ENCODE peak calls at places on chromosomes 4 and X, in five cellular contexts. One of them, this sample, is unnamed.

GRCh38 chrX:119734897-119735339 is 23.5 kb upstream of the SOWAHD start:
- DNase-seq in heart left ventricle: peak; percentile 45
- DNase-seq in mammary epithelial cell: no peak
- DNase-seq in lung: peak; percentile 35
- DNase-seq in A673: peak; percentile 54
- DNase-seq in this sample: peak; percentile 50

GRCh38 chr4:156193800-156194199 is 240.1 kb upstream of the CTSO start:
- DNase-seq in heart left ventricle: no peak
- DNase-seq in mammary epithelial cell: no peak
- DNase-seq in lung: no peak
- DNase-seq in A673: peak; percentile 6
- DNase-seq in this sample: peak; percentile 37

GRCh38 chrX:37995428-37995827 is 10.9 kb upstream of the SYTL5 start:
- DNase-seq in heart left ventricle: no peak
- DNase-seq in mammary epithelial cell: no peak
- DNase-seq in lung: no peak
- DNase-seq in A673: peak; percentile 12
- DNase-seq in this sample: no peak

GRCh38 chr4:14383652-14384051 is 618.6 kb upstream of the CPEB2 start:
- DNase-seq in heart left ventricle: no peak
- DNase-seq in mammary epithelial cell: no peak
- DNase-seq in lung: no peak
- DNase-seq in A673: no peak
- DNase-seq in this sample: no peak

GRCh38 chrX:121103381-121103780 is 56.0 kb downstream of the GLUD2 start:
- DNase-seq in heart left ventricle: no peak
- DNase-seq in mammary epithelial cell: no peak
- DNase-seq in lung: no peak
- DNase-seq in A673: no peak
- DNase-seq in this sample: no peak

GRCh38 chr4:92522371-92522770 is 218.6 kb downstream of the GRID2 start:
- DNase-seq in heart left ventricle: no peak
- DNase-seq in mammary epithelial cell: no peak
- DNase-seq in lung: no peak
- DNase-seq in A673: no peak
- DNase-seq in this sample: no peak

GRCh38 chrX:143580266-143580665 is 55.6 kb downstream of the SLITRK4 start:
- DNase-seq in heart left ventricle: no peak
- DNase-seq in mammary epithelial cell: no peak
- DNase-seq in lung: no peak
- DNase-seq in A673: no peak
- DNase-seq in this sample: peak; percentile 33

GRCh38 chr4:51850294-51850693 is 7.3 kb downstream of the DCUN1D4 start:
- DNase-seq in heart left ventricle: no peak
- DNase-seq in mammary epithelial cell: no peak
- DNase-seq in lung: no peak
- DNase-seq in A673: no peak
- DNase-seq in this sample: no peak

GRCh38 chrX:65596270-65596669 is 61.7 kb upstream of the LAS1L start:
- DNase-seq in heart left ventricle: no peak
- DNase-seq in mammary epithelial cell: peak; percentile 54
- DNase-seq in lung: no peak
- DNase-seq in A673: peak; percentile 63
- DNase-seq in this sample: no peak

GRCh38 chrX:72306851-72307645 is 1.3 kb upstream of the CITED1 start:
- DNase-seq in heart left ventricle: peak; percentile 49
- DNase-seq in mammary epithelial cell: peak; percentile 70
- DNase-seq in lung: peak; percentile 48
- DNase-seq in A673: peak; percentile 78
- DNase-seq in this sample: peak; percentile 60

GRCh38 chrX:153556767-153557166 is 39.3 kb downstream of the ATP2B3 start:
- DNase-seq in heart left ventricle: no peak
- DNase-seq in mammary epithelial cell: no peak
- DNase-seq in lung: no peak
- DNase-seq in A673: no peak
- DNase-seq in this sample: no peak

GRCh38 chr4:128847074-128847724 is 37.7 kb downstream of the JADE1 start:
- DNase-seq in heart left ventricle: no peak
- DNase-seq in mammary epithelial cell: no peak
- DNase-seq in lung: no peak
- DNase-seq in A673: no peak
- DNase-seq in this sample: no peak

GRCh38 chr4:2832981-2833670 is 10.5 kb upstream of the ADD1 start:
- DNase-seq in heart left ventricle: peak; percentile 12
- DNase-seq in mammary epithelial cell: no peak
- DNase-seq in lung: no peak
- DNase-seq in A673: no peak
- DNase-seq in this sample: peak; percentile 3

GRCh38 chr4:128768373-128768996 is 41.0 kb upstream of the JADE1 start:
- DNase-seq in heart left ventricle: no peak
- DNase-seq in mammary epithelial cell: no peak
- DNase-seq in lung: no peak
- DNase-seq in A673: no peak
- DNase-seq in this sample: no peak

GRCh38 chr4:13640149-13640671 is 12.7 kb upstream of the BOD1L1 start:
- DNase-seq in heart left ventricle: no peak
- DNase-seq in mammary epithelial cell: peak; percentile 88
- DNase-seq in lung: no peak
- DNase-seq in A673: peak; percentile 93
- DNase-seq in this sample: no peak

GRCh38 chr4:140754918-140755810 is 1.0 kb downstream of the TBC1D9 start:
- DNase-seq in heart left ventricle: no peak
- DNase-seq in mammary epithelial cell: no peak
- DNase-seq in lung: no peak
- DNase-seq in A673: no peak
- DNase-seq in this sample: no peak

GRCh38 chrX:119762718-119763117 is 4.3 kb downstream of the SOWAHD start:
- DNase-seq in heart left ventricle: no peak
- DNase-seq in mammary epithelial cell: no peak
- DNase-seq in lung: no peak
- DNase-seq in A673: no peak
- DNase-seq in this sample: no peak

GRCh38 chrX:113212052-113212451 is 371.4 kb upstream of the AMOT start:
- DNase-seq in heart left ventricle: no peak
- DNase-seq in mammary epithelial cell: no peak
- DNase-seq in lung: no peak
- DNase-seq in A673: no peak
- DNase-seq in this sample: no peak

GRCh38 chr4:70564033-70564432 is 28.0 kb upstream of the AMBN start:
- DNase-seq in heart left ventricle: no peak
- DNase-seq in mammary epithelial cell: no peak
- DNase-seq in lung: no peak
- DNase-seq in A673: no peak
- DNase-seq in this sample: no peak

GRCh38 chr4:183636923-183637322 is 22.1 kb downstream of the RWDD4 start:
- DNase-seq in heart left ventricle: no peak
- DNase-seq in mammary epithelial cell: no peak
- DNase-seq in lung: no peak
- DNase-seq in A673: no peak
- DNase-seq in this sample: peak; percentile 41

GRCh38 chr4:23921447-23921845 is 31.6 kb upstream of the PPARGC1A start:
- DNase-seq in heart left ventricle: no peak
- DNase-seq in mammary epithelial cell: peak; percentile 69
- DNase-seq in lung: no peak
- DNase-seq in A673: no peak
- DNase-seq in this sample: no peak

GRCh38 chr4:76717431-76717830 is 180.5 kb downstream of the SOWAHB start:
- DNase-seq in heart left ventricle: no peak
- DNase-seq in mammary epithelial cell: no peak
- DNase-seq in lung: no peak
- DNase-seq in A673: no peak
- DNase-seq in this sample: no peak

GRCh38 chr4:41132055-41132683 is 82.2 kb downstream of the APBB2 start:
- DNase-seq in heart left ventricle: no peak
- DNase-seq in mammary epithelial cell: peak; percentile 48
- DNase-seq in lung: no peak
- DNase-seq in A673: no peak
- DNase-seq in this sample: peak; percentile 53

GRCh38 chr4:88900432-88900831 is 156.6 kb downstream of the FAM13A start:
- DNase-seq in heart left ventricle: no peak
- DNase-seq in mammary epithelial cell: peak; percentile 20
- DNase-seq in lung: no peak
- DNase-seq in A673: no peak
- DNase-seq in this sample: no peak

GRCh38 chr4:122775039-122775438 is 42.5 kb downstream of the BBS12 start:
- DNase-seq in heart left ventricle: no peak
- DNase-seq in mammary epithelial cell: no peak
- DNase-seq in lung: no peak
- DNase-seq in A673: no peak
- DNase-seq in this sample: no peak

GRCh38 chrX:39650883-39651282 is 446.9 kb downstream of the BCOR start:
- DNase-seq in heart left ventricle: no peak
- DNase-seq in mammary epithelial cell: no peak
- DNase-seq in lung: no peak
- DNase-seq in A673: no peak
- DNase-seq in this sample: no peak

GRCh38 chr4:76641351-76641750 is 206.3 kb downstream of the SHROOM3 start:
- DNase-seq in heart left ventricle: no peak
- DNase-seq in mammary epithelial cell: no peak
- DNase-seq in lung: no peak
- DNase-seq in A673: no peak
- DNase-seq in this sample: no peak

GRCh38 chr4:139584019-139584418 is 28.0 kb upstream of the SETD7 start:
- DNase-seq in heart left ventricle: no peak
- DNase-seq in mammary epithelial cell: no peak
- DNase-seq in lung: no peak
- DNase-seq in A673: no peak
- DNase-seq in this sample: no peak
- TF ChIP-seq CTCF in heart left ventricle: no peak
- TF ChIP-seq CTCF in mammary epithelial cell: no peak
- TF ChIP-seq CTCF in lung: no peak
- TF ChIP-seq CTCF in A673: no peak
- TF ChIP-seq CTCF in this sample: no peak

GRCh38 chr4:164381859-164382258 is 372.1 kb upstream of the SMIM31 start:
- DNase-seq in heart left ventricle: no peak
- DNase-seq in mammary epithelial cell: no peak
- DNase-seq in lung: no peak
- DNase-seq in A673: peak; percentile 22
- DNase-seq in this sample: no peak

GRCh38 chr4:164384416-164384815 is 369.5 kb upstream of the SMIM31 start:
- DNase-seq in heart left ventricle: no peak
- DNase-seq in mammary epithelial cell: no peak
- DNase-seq in lung: no peak
- DNase-seq in A673: no peak
- DNase-seq in this sample: no peak

GRCh38 chr4:164379694-164380093 is 374.2 kb upstream of the SMIM31 start:
- DNase-seq in heart left ventricle: no peak
- DNase-seq in mammary epithelial cell: no peak
- DNase-seq in lung: no peak
- DNase-seq in A673: no peak
- DNase-seq in this sample: no peak

DNA sequence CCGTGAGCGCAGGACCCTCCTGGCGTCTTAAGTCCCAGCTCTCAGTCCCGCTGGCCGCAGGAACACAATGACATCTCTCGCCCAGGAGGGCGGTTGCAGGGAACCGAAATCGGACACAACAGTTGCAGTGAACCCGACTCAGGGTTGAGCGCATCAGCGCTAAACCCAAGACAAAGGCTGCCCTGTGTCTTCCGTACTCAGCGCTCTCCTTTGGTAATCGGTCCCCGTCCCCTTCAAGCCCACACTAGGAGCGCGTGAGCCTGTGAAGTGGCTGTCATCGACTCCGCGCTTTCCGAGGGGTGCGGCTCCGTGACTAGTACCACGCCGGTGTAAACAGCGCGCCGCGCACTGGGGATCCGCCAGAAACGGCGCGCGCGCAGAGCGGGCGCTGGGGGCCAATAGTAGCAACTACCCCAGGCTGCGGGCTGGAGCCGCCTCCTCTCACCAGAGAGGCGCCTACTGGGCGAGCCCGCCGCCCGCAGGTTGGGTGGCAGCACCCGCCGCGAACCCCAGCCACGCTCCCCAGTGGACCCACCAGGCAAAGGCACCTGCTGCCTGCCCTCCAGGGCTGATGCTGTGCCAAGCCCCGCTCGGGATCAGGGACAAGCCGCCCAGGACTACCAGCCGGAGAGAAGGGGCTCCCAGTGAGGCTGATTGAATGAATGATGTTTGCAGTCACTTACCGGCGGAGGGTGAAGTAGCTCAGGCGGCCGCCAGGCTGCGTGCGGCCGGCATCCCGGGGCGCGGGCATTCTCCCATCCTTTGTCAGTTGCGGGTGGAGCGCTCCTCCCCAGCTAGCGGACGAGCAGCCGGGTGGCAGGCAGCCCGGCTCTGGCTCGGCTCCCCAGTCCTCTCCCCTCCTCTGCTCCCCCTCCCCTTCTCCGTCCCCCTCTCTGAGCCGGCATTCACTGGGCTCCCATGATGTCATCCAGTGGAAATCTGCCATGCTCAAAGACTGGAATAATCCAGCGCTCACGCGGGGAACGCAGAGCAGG is 370.4 kb upstream of the SMIM31 start:
- DNase-seq in heart left ventricle: no peak
- DNase-seq in mammary epithelial cell: peak; percentile 22
- DNase-seq in lung: no peak
- DNase-seq in A673: peak; percentile 89
- DNase-seq in this sample: no peak
- TF ChIP-seq CTCF in heart left ventricle: no peak
- TF ChIP-seq CTCF in mammary epithelial cell: peak; percentile 23
- TF ChIP-seq CTCF in lung: no peak
- TF ChIP-seq CTCF in A673: peak; percentile 55
- TF ChIP-seq CTCF in this sample: no peak

DNA sequence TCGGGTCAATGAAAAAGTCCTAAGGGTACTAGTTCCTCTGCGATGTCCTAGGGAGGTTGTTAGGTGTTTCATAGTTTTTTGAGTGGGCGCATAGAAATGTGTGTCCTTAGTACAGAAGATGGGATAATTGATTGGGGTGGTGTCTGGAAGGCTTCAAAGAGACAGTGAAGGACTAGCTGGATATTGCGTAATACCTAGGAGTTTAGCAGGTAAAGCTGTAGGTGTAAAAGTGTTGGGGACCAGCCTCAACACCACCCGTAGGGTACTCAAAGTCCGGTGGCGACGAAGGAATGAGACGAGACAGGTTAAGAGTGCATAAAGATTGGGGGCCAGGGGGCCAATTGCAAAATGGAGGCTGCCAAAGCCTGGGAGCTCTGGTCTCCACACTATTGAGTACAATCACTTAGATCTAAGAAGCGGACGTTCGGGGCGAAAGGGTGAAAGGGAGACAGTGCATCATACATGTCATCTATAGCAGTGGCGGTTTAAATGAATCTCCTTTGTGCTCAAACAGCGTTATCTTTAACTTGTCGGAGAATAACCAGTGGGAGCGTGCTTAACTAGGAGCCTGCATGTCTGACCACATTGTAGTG is 1.0 kb downstream of the TRMT44 start:
- DNase-seq in heart left ventricle: no peak
- DNase-seq in mammary epithelial cell: no peak
- DNase-seq in lung: no peak
- DNase-seq in A673: no peak
- DNase-seq in this sample: no peak
- TF ChIP-seq CTCF in heart left ventricle: no peak
- TF ChIP-seq CTCF in mammary epithelial cell: no peak
- TF ChIP-seq CTCF in lung: no peak
- TF ChIP-seq CTCF in A673: no peak
- TF ChIP-seq CTCF in this sample: no peak

DNA sequence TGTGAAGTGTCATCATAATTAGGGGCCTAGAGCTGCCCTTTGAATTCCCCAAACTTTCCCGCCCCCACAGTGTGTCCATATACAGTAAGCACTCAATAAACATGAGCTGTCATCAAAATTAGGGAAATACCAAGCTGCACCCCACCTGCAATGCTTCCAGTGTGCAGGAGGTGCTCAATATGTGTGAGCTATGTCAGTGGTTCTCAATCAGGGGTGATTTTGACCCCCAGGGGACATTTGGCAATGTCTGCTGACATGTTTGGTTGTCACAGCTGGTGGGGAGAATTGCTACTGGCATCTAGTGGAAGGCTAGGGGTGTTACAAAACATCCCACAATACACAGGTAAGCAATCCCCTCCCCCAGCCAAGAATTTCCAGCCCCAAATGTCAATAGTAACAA is 750 bp downstream of the CFP start:
- DNase-seq in heart left ventricle: no peak
- DNase-seq in mammary epithelial cell: no peak
- DNase-seq in lung: no peak
- DNase-seq in A673: no peak
- DNase-seq in this sample: no peak
- TF ChIP-seq CTCF in heart left ventricle: no peak
- TF ChIP-seq CTCF in mammary epithelial cell: no peak
- TF ChIP-seq CTCF in lung: no peak
- TF ChIP-seq CTCF in A673: no peak
- TF ChIP-seq CTCF in this sample: no peak

This sample was measured in body of pancreas.